ENCODE peak calls at places on chromosome 4, in five cellular contexts. Q is RCC 7860; O is activated naive CD8-positive, alpha-beta T cell treated with anti-CD3 and anti-CD28 coated beads, Interleukin-2, amount 50 U/mL, for 16 hours; G is NCI-H69; I is OCI-LY7. R is an unnamed sample.

GRCh38 chr4:24807611-24808010 is 12.2 kb downstream of the SOD3 start:
- DNase-seq in Q (no peak), O (no peak), G (no peak), I (no peak), R (no peak)

GRCh38 chr4:112170451-112170993 is 25.3 kb downstream of the FAM241A start:
- DNase-seq in Q (peak; percentile 80), O (no peak), G (peak; percentile 7), I (peak; percentile 38), R (peak; percentile 49)

GRCh38 chr4:122583906-122584305 is 37.0 kb downstream of the IL21 start:
- DNase-seq in Q (no peak), O (no peak), G (no peak), I (no peak), R (peak; percentile 51)

GRCh38 chr4:113675731-113676707 is 85.5 kb downstream of the CAMK2D start:
- DNase-seq in Q (no peak), O (no peak), G (peak; percentile 62), I (no peak), R (peak; percentile 19)

GRCh38 chr4:167290684-167291083 is 56.4 kb upstream of the SPOCK3 start:
- DNase-seq in Q (no peak), O (no peak), G (peak; percentile 68), I (no peak), R (peak; percentile 37)

GRCh38 chr4:185343726-185344581 is 51.8 kb downstream of the LRP2BP start:
- DNase-seq in Q (no peak), O (no peak), G (no peak), I (no peak), R (no peak)

GRCh38 chr4:52931238-52931637 is 69.1 kb downstream of the RASL11B start:
- DNase-seq in Q (no peak), O (no peak), G (peak; percentile 59), I (no peak), R (no peak)

GRCh38 chr4:168632246-168632832 is 135.5 kb downstream of the PALLD start:
- DNase-seq in Q (peak; percentile 41), O (no peak), G (peak; percentile 47), I (no peak), R (no peak)

GRCh38 chr4:180418819-180419531 is 1824.2 kb upstream of the TENM3 start:
- DNase-seq in Q (no peak), O (no peak), G (no peak), I (no peak), R (no peak)

GRCh38 chr4:151997461-151997860 is 236.7 kb upstream of the GATB start:
- DNase-seq in Q (no peak), O (no peak), G (no peak), I (no peak), R (no peak)

GRCh38 chr4:73919691-73920090 is 50.5 kb downstream of the CXCL1 start:
- DNase-seq in Q (no peak), O (no peak), G (no peak), I (no peak), R (no peak)

GRCh38 chr4:159077702-159078495 is 25.0 kb upstream of the RAPGEF2 start:
- DNase-seq in Q (no peak), O (no peak), G (peak; percentile 23), I (peak; percentile 63), R (no peak)

GRCh38 chr4:7156273-7157139 is 35.8 kb upstream of the SORCS2 start:
- DNase-seq in Q (no peak), O (no peak), G (no peak), I (no peak), R (no peak)

GRCh38 chr4:120517966-120518365 is 404.6 kb downstream of the PRDM5 start:
- DNase-seq in Q (peak; percentile 60), O (no peak), G (peak; percentile 4), I (no peak), R (no peak)

GRCh38 chr4:42608551-42608950 is 48.4 kb downstream of the ATP8A1 start:
- DNase-seq in Q (no peak), O (no peak), G (no peak), I (no peak), R (no peak)

GRCh38 chr4:107828315-107828714 is 3.6 kb downstream of the SGMS2 start:
- DNase-seq in Q (no peak), O (no peak), G (no peak), I (no peak), R (no peak)

GRCh38 chr4:54587107-54587506 is 70.7 kb upstream of the KIT start:
- DNase-seq in Q (no peak), O (no peak), G (no peak), I (no peak), R (no peak)

GRCh38 chr4:186481998-186482790 is 73.2 kb downstream of the MTNR1A start:
- DNase-seq in Q (no peak), O (no peak), G (no peak), I (no peak), R (no peak)

GRCh38 chr4:86730310-86730709 is 118.9 kb downstream of the SLC10A6 start:
- DNase-seq in Q (no peak), O (no peak), G (no peak), I (no peak), R (no peak)

GRCh38 chr4:143202824-143203223 is 18.1 kb downstream of the USP38 start:
- DNase-seq in Q (no peak), O (no peak), G (peak; percentile 2), I (no peak), R (no peak)

GRCh38 chr4:39061450-39061849 is 582 bp upstream of the KLHL5 start:
- DNase-seq in Q (no peak), O (no peak), G (no peak), I (no peak), R (no peak)

R was measured in MV-4-11.